ENCODE peak calls at places on chromosomes 11 and 22, in six cellular contexts. One of them, this sample, is unnamed.

GRCh38 chr11:10310301-10310841 is 5.5 kb downstream of the ADM start:
- DNase-seq in psoas muscle: no peak
- DNase-seq in NCI-H345: no peak
- DNase-seq in non-pigmented ciliary epithelial cell: no peak
- DNase-seq in nucleus accumbens: no peak
- DNase-seq in activated CD4-positive, CD25-positive, alpha-beta regulatory T cell: no peak
- DNase-seq in this sample: no peak

GRCh38 chr22:48642550-48642949 is 1185.1 kb downstream of the BRD1 start:
- DNase-seq in NCI-H345: no peak
- DNase-seq in nucleus accumbens: no peak
- DNase-seq in activated CD4-positive, CD25-positive, alpha-beta regulatory T cell: no peak
- DNase-seq in non-pigmented ciliary epithelial cell: no peak
- DNase-seq in psoas muscle: no peak
- DNase-seq in this sample: no peak

GRCh38 chr11:1832989-1833365 is 1.8 kb upstream of the SYT8 start:
- DNase-seq in non-pigmented ciliary epithelial cell: no peak
- DNase-seq in NCI-H345: no peak
- DNase-seq in nucleus accumbens: no peak
- DNase-seq in psoas muscle: no peak
- DNase-seq in activated CD4-positive, CD25-positive, alpha-beta regulatory T cell: no peak
- DNase-seq in this sample: peak

GRCh38 chr11:126459691-126460404 is 104.4 kb downstream of the ST3GAL4 start:
- DNase-seq in psoas muscle: no peak
- DNase-seq in nucleus accumbens: no peak
- DNase-seq in non-pigmented ciliary epithelial cell: peak
- DNase-seq in activated CD4-positive, CD25-positive, alpha-beta regulatory T cell: no peak
- DNase-seq in NCI-H345: peak
- DNase-seq in this sample: no peak

GRCh38 chr22:36081023-36081431 is 52.4 kb upstream of the RBFOX2 start:
- DNase-seq in activated CD4-positive, CD25-positive, alpha-beta regulatory T cell: no peak
- DNase-seq in non-pigmented ciliary epithelial cell: peak
- DNase-seq in NCI-H345: no peak
- DNase-seq in psoas muscle: peak
- DNase-seq in nucleus accumbens: no peak
- DNase-seq in this sample: no peak

GRCh38 chr22:44094751-44095302 is 70.7 kb downstream of the PARVB start:
- DNase-seq in NCI-H345: no peak
- DNase-seq in psoas muscle: no peak
- DNase-seq in activated CD4-positive, CD25-positive, alpha-beta regulatory T cell: no peak
- DNase-seq in non-pigmented ciliary epithelial cell: no peak
- DNase-seq in nucleus accumbens: no peak
- DNase-seq in this sample: peak

GRCh38 chr11:11407065-11407737 is 54.2 kb upstream of the CSNK2A3 start:
- DNase-seq in NCI-H345: peak
- DNase-seq in activated CD4-positive, CD25-positive, alpha-beta regulatory T cell: no peak
- DNase-seq in psoas muscle: peak
- DNase-seq in non-pigmented ciliary epithelial cell: no peak
- DNase-seq in nucleus accumbens: no peak
- DNase-seq in this sample: no peak

GRCh38 chr11:72243567-72244316 is at the start of gene PHOX2A:
- DNase-seq in NCI-H345: no peak
- DNase-seq in nucleus accumbens: no peak
- DNase-seq in non-pigmented ciliary epithelial cell: no peak
- DNase-seq in psoas muscle: no peak
- DNase-seq in activated CD4-positive, CD25-positive, alpha-beta regulatory T cell: no peak
- DNase-seq in this sample: no peak

GRCh38 chr22:37394341-37394740 is 32.9 kb downstream of the ELFN2 start:
- DNase-seq in non-pigmented ciliary epithelial cell: no peak
- DNase-seq in psoas muscle: no peak
- DNase-seq in activated CD4-positive, CD25-positive, alpha-beta regulatory T cell: no peak
- DNase-seq in nucleus accumbens: no peak
- DNase-seq in NCI-H345: no peak
- DNase-seq in this sample: no peak

GRCh38 chr11:114062272-114062671 is 2.8 kb downstream of the ZBTB16 start:
- DNase-seq in NCI-H345: no peak
- DNase-seq in psoas muscle: no peak
- DNase-seq in nucleus accumbens: no peak
- DNase-seq in non-pigmented ciliary epithelial cell: no peak
- DNase-seq in activated CD4-positive, CD25-positive, alpha-beta regulatory T cell: no peak
- DNase-seq in this sample: no peak

GRCh38 chr11:102139081-102139498 is 28.8 kb downstream of the YAP1 start:
- DNase-seq in non-pigmented ciliary epithelial cell: peak
- DNase-seq in NCI-H345: no peak
- DNase-seq in activated CD4-positive, CD25-positive, alpha-beta regulatory T cell: no peak
- DNase-seq in nucleus accumbens: no peak
- DNase-seq in psoas muscle: no peak
- DNase-seq in this sample: peak

GRCh38 chr11:9973921-9974320 is 310.0 kb downstream of the SWAP70 start:
- DNase-seq in activated CD4-positive, CD25-positive, alpha-beta regulatory T cell: no peak
- DNase-seq in psoas muscle: no peak
- DNase-seq in NCI-H345: no peak
- DNase-seq in nucleus accumbens: no peak
- DNase-seq in non-pigmented ciliary epithelial cell: no peak
- DNase-seq in this sample: no peak

GRCh38 chr11:28537822-28538221 is 429.6 kb downstream of the METTL15 start:
- DNase-seq in NCI-H345: no peak
- DNase-seq in psoas muscle: no peak
- DNase-seq in activated CD4-positive, CD25-positive, alpha-beta regulatory T cell: no peak
- DNase-seq in nucleus accumbens: no peak
- DNase-seq in non-pigmented ciliary epithelial cell: no peak
- DNase-seq in this sample: no peak